ENCODE peak calls at places on chromosomes 7 and 10, in five cellular contexts. C is GM12865, T is BE2C, I is A549, B is lower lobe of right lung. M is an unnamed sample.

GRCh38 chr7:11835260-11835659 is 3.3 kb upstream of the THSD7A start:
- DNase-seq in C (no peak), T (no peak), I (peak), B (no peak), M (no peak)

GRCh38 chr10:26627320-26627719 is 70.2 kb upstream of the PDSS1 start:
- DNase-seq in C (no peak), T (no peak), I (peak), B (no peak), M (no peak)

GRCh38 chr7:69772699-69773436 is 174.6 kb downstream of the AUTS2 start:
- DNase-seq in C (no peak), T (no peak), I (no peak), B (no peak), M (no peak)

GRCh38 chr10:81081887-81082620 is 544.4 kb downstream of the SH2D4B start:
- DNase-seq in C (peak), T (no peak), I (peak), B (no peak), M (no peak)

GRCh38 chr10:93821051-93821772 is 63.5 kb downstream of the LGI1 start:
- DNase-seq in C (peak), T (no peak), I (peak), B (no peak), M (no peak)

GRCh38 chr7:129775695-129776396 is 164.3 kb downstream of the NRF1 start:
- DNase-seq in C (no peak), T (no peak), I (no peak), B (no peak), M (no peak)

GRCh38 chr10:94006591-94007550 is 13.1 kb downstream of the PLCE1 start:
- DNase-seq in C (no peak), T (no peak), I (peak), B (no peak), M (no peak)

GRCh38 chr10:101272229-101272868 is 43.1 kb upstream of the LBX1 start:
- DNase-seq in C (peak), T (peak), I (peak), B (no peak), M (peak)

GRCh38 chr10:6562221-6562620 is 17.9 kb downstream of the PRKCQ start:
- DNase-seq in C (no peak), T (no peak), I (no peak), B (no peak), M (no peak)

GRCh38 chr10:67976292-67977245 is 92.1 kb downstream of the SIRT1 start:
- DNase-seq in C (no peak), T (no peak), I (no peak), B (no peak), M (no peak)

GRCh38 chr7:77913977-77914607 is 115.5 kb downstream of the PHTF2 start:
- DNase-seq in C (no peak), T (no peak), I (no peak), B (no peak), M (no peak)

GRCh38 chr7:2202901-2203550 is 29.7 kb downstream of the MAD1L1 start:
- DNase-seq in C (no peak), T (no peak), I (no peak), B (no peak), M (no peak)

GRCh38 chr7:90756366-90756765 is 160.2 kb downstream of the CDK14 start:
- DNase-seq in C (no peak), T (no peak), I (no peak), B (no peak), M (no peak)

GRCh38 chr10:76558996-76559888 is 1078.4 kb downstream of the KCNMA1 start:
- DNase-seq in C (no peak), T (no peak), I (no peak), B (no peak), M (no peak)

GRCh38 chr10:118968071-118968470 is 61.4 kb upstream of the NANOS1 start:
- DNase-seq in C (no peak), T (no peak), I (no peak), B (no peak), M (no peak)

GRCh38 chr7:47047384-47047783 is 534.5 kb downstream of the TNS3 start:
- DNase-seq in C (no peak), T (no peak), I (no peak), B (no peak), M (no peak)

GRCh38 chr7:119197172-119197871 is 972.8 kb downstream of the ANKRD7 start:
- DNase-seq in C (no peak), T (no peak), I (no peak), B (no peak), M (no peak)

GRCh38 chr7:119196183-119196582 is 971.7 kb downstream of the ANKRD7 start:
- DNase-seq in C (no peak), T (no peak), I (no peak), B (no peak), M (no peak)

GRCh38 chr7:119197872-119198527 is 973.5 kb downstream of the ANKRD7 start:
- DNase-seq in C (peak), T (peak), I (peak), B (no peak), M (peak)
- TF ChIP-seq CTCF in C (peak), T (peak), I (peak), B (peak), M (peak)

GRCh38 chr10:60141916-60142559 is 235.7 kb upstream of the CCDC6 start:
- DNase-seq in C (no peak), T (no peak), I (no peak), B (no peak), M (no peak)
- TF ChIP-seq CTCF in C (no peak), T (no peak), I (no peak), B (no peak), M (no peak)

DNA sequence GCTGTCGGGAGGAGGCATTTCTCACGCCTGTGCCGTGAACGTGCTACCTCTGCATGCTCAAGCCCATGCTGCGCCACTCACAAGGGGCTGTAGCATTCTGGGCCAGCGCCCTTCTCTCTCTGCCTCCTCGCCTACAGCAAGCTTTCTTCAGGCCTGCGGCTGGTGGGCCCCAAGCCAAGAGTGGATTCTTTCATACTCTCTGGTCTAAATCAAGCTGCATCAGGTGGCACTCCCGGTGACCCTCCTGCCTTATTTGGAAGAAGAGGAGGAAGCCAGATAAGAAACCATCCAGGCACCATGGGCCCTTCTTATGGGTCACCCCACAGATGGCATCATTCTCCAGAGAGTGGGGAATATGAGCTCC is 86.7 kb upstream of the DUSP5 start:
- DNase-seq in C (no peak), T (no peak), I (peak), B (no peak), M (no peak)
- TF ChIP-seq CTCF in C (no peak), T (no peak), I (no peak), B (no peak), M (no peak)

DNA sequence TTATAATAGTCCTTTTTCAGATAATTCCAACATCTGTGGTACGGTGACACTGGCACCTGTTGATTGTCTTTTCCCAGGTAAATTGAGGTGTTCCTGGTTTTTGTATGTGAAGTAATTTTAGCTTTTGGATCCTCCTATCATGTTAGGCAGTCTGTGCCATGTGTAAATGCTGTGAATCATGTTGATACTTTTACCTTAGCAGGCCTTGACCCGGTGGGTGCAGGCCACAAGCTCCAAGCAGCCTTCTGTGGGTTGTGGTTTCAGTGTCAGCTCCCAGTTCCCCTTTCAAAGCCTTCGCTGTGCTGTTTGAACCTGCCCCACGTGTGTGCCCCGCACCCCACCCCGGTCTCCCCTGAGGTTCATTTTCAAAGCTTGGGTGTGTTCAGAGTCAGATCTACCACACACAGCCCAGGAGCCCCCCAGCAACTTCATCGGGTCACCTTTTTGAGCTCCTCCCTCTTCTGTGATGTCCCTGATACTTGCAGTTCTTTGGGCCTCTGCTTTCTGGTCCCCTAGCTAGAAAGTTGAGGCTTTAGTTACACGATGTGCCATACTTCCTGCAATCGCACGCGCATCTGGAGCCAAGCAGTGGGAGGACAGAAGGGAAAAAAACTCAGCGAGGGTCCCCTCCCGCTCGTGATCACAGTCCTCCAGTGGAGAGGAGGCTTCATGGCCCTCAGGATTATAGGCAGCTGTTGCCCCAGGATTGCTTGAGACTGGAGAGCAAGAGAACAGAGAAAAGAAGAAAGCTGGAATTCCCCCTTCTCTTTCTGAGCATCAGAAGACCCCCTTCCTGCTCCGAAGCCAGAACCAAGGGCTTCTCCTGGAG is 8.7 kb upstream of the BHLHA15 start:
- DNase-seq in C (peak), T (no peak), I (no peak), B (no peak), M (no peak)
- TF ChIP-seq CTCF in C (no peak), T (no peak), I (no peak), B (no peak), M (no peak)